ENCODE peak calls at places on chromosome 3, in ten cellular contexts. One of them, this sample, is unnamed. For H3K9me3, the result is how much of the 10 kb centered on the place peaks cover.

GRCh38 chr3:50582083-50582482 is 12.8 kb downstream of the HEMK1 start:
- DNase-seq in PC-9: no peak
- DNase-seq in colonic mucosa: no peak
- DNase-seq in MM.1S: no peak
- DNase-seq in upper lobe of right lung: no peak
- DNase-seq in WERI-Rb-1: no peak
- DNase-seq in mammary epithelial cell: no peak
- DNase-seq in psoas muscle: peak
- DNase-seq in body of pancreas: no peak
- DNase-seq in fibroblast of lung: no peak
- DNase-seq in this sample: no peak

GRCh38 chr3:126927846-126928245 is 55.1 kb upstream of the PLXNA1 start:
- DNase-seq in mammary epithelial cell: no peak
- DNase-seq in colonic mucosa: no peak
- DNase-seq in upper lobe of right lung: no peak
- DNase-seq in WERI-Rb-1: peak
- DNase-seq in MM.1S: no peak
- DNase-seq in fibroblast of lung: no peak
- DNase-seq in PC-9: no peak
- DNase-seq in psoas muscle: no peak
- DNase-seq in body of pancreas: no peak
- DNase-seq in this sample: peak

GRCh38 chr3:175065492-175065891 is 206.4 kb downstream of the NAALADL2 start:
- DNase-seq in mammary epithelial cell: no peak
- DNase-seq in fibroblast of lung: no peak
- DNase-seq in PC-9: no peak
- DNase-seq in WERI-Rb-1: no peak
- DNase-seq in colonic mucosa: no peak
- DNase-seq in body of pancreas: no peak
- DNase-seq in MM.1S: no peak
- DNase-seq in psoas muscle: no peak
- DNase-seq in upper lobe of right lung: no peak
- DNase-seq in this sample: no peak

GRCh38 chr3:128984596-128984995 is 9.3 kb downstream of the CFAP92 start:
- DNase-seq in MM.1S: no peak
- DNase-seq in PC-9: no peak
- DNase-seq in colonic mucosa: no peak
- DNase-seq in mammary epithelial cell: peak
- DNase-seq in body of pancreas: no peak
- DNase-seq in psoas muscle: no peak
- DNase-seq in fibroblast of lung: peak
- DNase-seq in WERI-Rb-1: no peak
- DNase-seq in upper lobe of right lung: no peak
- DNase-seq in this sample: no peak

GRCh38 chr3:114792159-114792918 is 354.7 kb downstream of the ZBTB20 start:
- DNase-seq in mammary epithelial cell: no peak
- DNase-seq in MM.1S: no peak
- DNase-seq in fibroblast of lung: no peak
- DNase-seq in colonic mucosa: no peak
- DNase-seq in body of pancreas: no peak
- DNase-seq in upper lobe of right lung: no peak
- DNase-seq in WERI-Rb-1: no peak
- DNase-seq in psoas muscle: no peak
- DNase-seq in PC-9: no peak
- DNase-seq in this sample: no peak

GRCh38 chr3:110248666-110249065 is 823.0 kb upstream of the NECTIN3 start:
- DNase-seq in colonic mucosa: no peak
- DNase-seq in upper lobe of right lung: no peak
- DNase-seq in body of pancreas: no peak
- DNase-seq in mammary epithelial cell: no peak
- DNase-seq in psoas muscle: no peak
- DNase-seq in MM.1S: no peak
- DNase-seq in PC-9: no peak
- DNase-seq in fibroblast of lung: peak
- DNase-seq in WERI-Rb-1: no peak
- DNase-seq in this sample: no peak

GRCh38 chr3:29478671-29479070 is 197.8 kb downstream of the RBMS3 start:
- DNase-seq in mammary epithelial cell: no peak
- DNase-seq in PC-9: no peak
- DNase-seq in MM.1S: no peak
- DNase-seq in upper lobe of right lung: no peak
- DNase-seq in body of pancreas: no peak
- DNase-seq in WERI-Rb-1: no peak
- DNase-seq in fibroblast of lung: peak
- DNase-seq in psoas muscle: no peak
- DNase-seq in colonic mucosa: no peak
- DNase-seq in this sample: no peak

GRCh38 chr3:154177406-154177805 is 56.2 kb downstream of the ARHGEF26 start:
- DNase-seq in psoas muscle: no peak
- DNase-seq in body of pancreas: no peak
- DNase-seq in MM.1S: no peak
- DNase-seq in WERI-Rb-1: no peak
- DNase-seq in mammary epithelial cell: no peak
- DNase-seq in colonic mucosa: no peak
- DNase-seq in upper lobe of right lung: no peak
- DNase-seq in PC-9: no peak
- DNase-seq in fibroblast of lung: no peak
- DNase-seq in this sample: no peak

GRCh38 chr3:66449411-66449931 is 51.4 kb downstream of the LRIG1 start:
- DNase-seq in WERI-Rb-1: no peak
- DNase-seq in PC-9: no peak
- DNase-seq in upper lobe of right lung: no peak
- DNase-seq in fibroblast of lung: no peak
- DNase-seq in psoas muscle: no peak
- DNase-seq in body of pancreas: no peak
- DNase-seq in colonic mucosa: no peak
- DNase-seq in MM.1S: no peak
- DNase-seq in mammary epithelial cell: no peak
- DNase-seq in this sample: no peak

GRCh38 chr3:14475601-14476000 is 64.5 kb downstream of the GRIP2 start:
- DNase-seq in body of pancreas: no peak
- DNase-seq in WERI-Rb-1: no peak
- DNase-seq in fibroblast of lung: no peak
- DNase-seq in mammary epithelial cell: no peak
- DNase-seq in upper lobe of right lung: no peak
- DNase-seq in psoas muscle: no peak
- DNase-seq in MM.1S: no peak
- DNase-seq in colonic mucosa: no peak
- DNase-seq in PC-9: no peak
- DNase-seq in this sample: no peak

GRCh38 chr3:11690863-11691833 is 47.4 kb upstream of the VGLL4 start:
- DNase-seq in PC-9: peak
- DNase-seq in fibroblast of lung: peak
- DNase-seq in MM.1S: no peak
- DNase-seq in psoas muscle: no peak
- DNase-seq in mammary epithelial cell: peak
- DNase-seq in colonic mucosa: no peak
- DNase-seq in body of pancreas: no peak
- DNase-seq in WERI-Rb-1: no peak
- DNase-seq in upper lobe of right lung: no peak
- DNase-seq in this sample: no peak

GRCh38 chr3:143040264-143040879 is 39.0 kb downstream of the U2SURP start:
- DNase-seq in mammary epithelial cell: peak
- DNase-seq in WERI-Rb-1: no peak
- DNase-seq in fibroblast of lung: peak
- DNase-seq in upper lobe of right lung: no peak
- DNase-seq in psoas muscle: no peak
- DNase-seq in body of pancreas: no peak
- DNase-seq in MM.1S: no peak
- DNase-seq in PC-9: no peak
- DNase-seq in colonic mucosa: no peak
- DNase-seq in this sample: no peak

GRCh38 chr3:73616056-73616455 is 8.7 kb downstream of the PDZRN3 start:
- DNase-seq in MM.1S: no peak
- DNase-seq in PC-9: no peak
- DNase-seq in fibroblast of lung: no peak
- DNase-seq in WERI-Rb-1: no peak
- DNase-seq in upper lobe of right lung: no peak
- DNase-seq in colonic mucosa: no peak
- DNase-seq in body of pancreas: no peak
- DNase-seq in mammary epithelial cell: no peak
- DNase-seq in psoas muscle: no peak
- DNase-seq in this sample: no peak

GRCh38 chr3:191068946-191069813 is 129.9 kb upstream of the OSTN start:
- DNase-seq in WERI-Rb-1: no peak
- DNase-seq in PC-9: no peak
- DNase-seq in fibroblast of lung: no peak
- DNase-seq in upper lobe of right lung: no peak
- DNase-seq in body of pancreas: no peak
- DNase-seq in psoas muscle: no peak
- DNase-seq in mammary epithelial cell: peak
- DNase-seq in MM.1S: no peak
- DNase-seq in colonic mucosa: no peak
- DNase-seq in this sample: no peak

GRCh38 chr3:78861156-78861555 is 906.6 kb downstream of the ROBO1 start:
- DNase-seq in PC-9: no peak
- DNase-seq in WERI-Rb-1: no peak
- DNase-seq in psoas muscle: no peak
- DNase-seq in mammary epithelial cell: no peak
- DNase-seq in fibroblast of lung: no peak
- DNase-seq in body of pancreas: no peak
- DNase-seq in colonic mucosa: no peak
- DNase-seq in upper lobe of right lung: no peak
- DNase-seq in MM.1S: no peak
- DNase-seq in this sample: no peak

GRCh38 chr3:170363471-170363994 is 6.0 kb downstream of the SKIL start:
- DNase-seq in fibroblast of lung: no peak
- DNase-seq in upper lobe of right lung: no peak
- DNase-seq in psoas muscle: no peak
- DNase-seq in MM.1S: no peak
- DNase-seq in PC-9: no peak
- DNase-seq in body of pancreas: no peak
- DNase-seq in mammary epithelial cell: no peak
- DNase-seq in colonic mucosa: no peak
- DNase-seq in WERI-Rb-1: no peak
- DNase-seq in this sample: no peak
- H3K4me3 ChIP-seq in fibroblast of lung: no peak
- H3K4me3 ChIP-seq in upper lobe of right lung: no peak
- H3K4me3 ChIP-seq in psoas muscle: peak
- H3K4me3 ChIP-seq in MM.1S: no peak
- H3K4me3 ChIP-seq in PC-9: peak
- H3K4me3 ChIP-seq in body of pancreas: no peak
- H3K4me3 ChIP-seq in mammary epithelial cell: no peak
- H3K4me3 ChIP-seq in colonic mucosa: no peak
- H3K4me3 ChIP-seq in WERI-Rb-1: no peak
- H3K4me3 ChIP-seq in this sample: no peak

GRCh38 chr3:20857636-20858035 is 671.6 kb upstream of the SGO1 start:
- DNase-seq in body of pancreas: no peak
- DNase-seq in colonic mucosa: no peak
- DNase-seq in MM.1S: no peak
- DNase-seq in upper lobe of right lung: no peak
- DNase-seq in fibroblast of lung: peak
- DNase-seq in PC-9: no peak
- DNase-seq in WERI-Rb-1: no peak
- DNase-seq in mammary epithelial cell: no peak
- DNase-seq in psoas muscle: no peak
- DNase-seq in this sample: no peak
- H3K9me3 ChIP-seq in body of pancreas: under half
- H3K9me3 ChIP-seq in colonic mucosa: under half
- H3K9me3 ChIP-seq in MM.1S: under half
- H3K9me3 ChIP-seq in upper lobe of right lung: under half
- H3K9me3 ChIP-seq in fibroblast of lung: under half
- H3K9me3 ChIP-seq in PC-9: under half
- H3K9me3 ChIP-seq in WERI-Rb-1: under half
- H3K9me3 ChIP-seq in mammary epithelial cell: under half
- H3K9me3 ChIP-seq in psoas muscle: under half
- H3K9me3 ChIP-seq in this sample: under half

GRCh38 chr3:182730675-182731042 is 62.6 kb upstream of the ATP11B start:
- DNase-seq in MM.1S: no peak
- DNase-seq in colonic mucosa: no peak
- DNase-seq in mammary epithelial cell: no peak
- DNase-seq in body of pancreas: no peak
- DNase-seq in psoas muscle: no peak
- DNase-seq in fibroblast of lung: no peak
- DNase-seq in PC-9: no peak
- DNase-seq in upper lobe of right lung: no peak
- DNase-seq in WERI-Rb-1: no peak
- DNase-seq in this sample: no peak

GRCh38 chr3:182731764-182732163 is 61.5 kb upstream of the ATP11B start:
- DNase-seq in mammary epithelial cell: no peak
- DNase-seq in colonic mucosa: no peak
- DNase-seq in psoas muscle: no peak
- DNase-seq in upper lobe of right lung: no peak
- DNase-seq in PC-9: no peak
- DNase-seq in MM.1S: no peak
- DNase-seq in body of pancreas: no peak
- DNase-seq in WERI-Rb-1: no peak
- DNase-seq in fibroblast of lung: no peak
- DNase-seq in this sample: no peak

GRCh38 chr3:182728248-182728647 is 65.1 kb upstream of the ATP11B start:
- DNase-seq in PC-9: no peak
- DNase-seq in upper lobe of right lung: no peak
- DNase-seq in mammary epithelial cell: no peak
- DNase-seq in body of pancreas: no peak
- DNase-seq in fibroblast of lung: no peak
- DNase-seq in colonic mucosa: no peak
- DNase-seq in MM.1S: no peak
- DNase-seq in WERI-Rb-1: no peak
- DNase-seq in psoas muscle: no peak
- DNase-seq in this sample: no peak

GRCh38 chr3:182732232-182733015 is 60.9 kb upstream of the ATP11B start:
- DNase-seq in body of pancreas: no peak
- DNase-seq in upper lobe of right lung: no peak
- DNase-seq in WERI-Rb-1: no peak
- DNase-seq in colonic mucosa: no peak
- DNase-seq in PC-9: no peak
- DNase-seq in mammary epithelial cell: no peak
- DNase-seq in MM.1S: no peak
- DNase-seq in fibroblast of lung: no peak
- DNase-seq in psoas muscle: no peak
- DNase-seq in this sample: no peak

GRCh38 chr3:182729903-182730674 is 63.2 kb upstream of the ATP11B start:
- DNase-seq in PC-9: no peak
- DNase-seq in fibroblast of lung: no peak
- DNase-seq in body of pancreas: no peak
- DNase-seq in MM.1S: peak
- DNase-seq in colonic mucosa: no peak
- DNase-seq in psoas muscle: no peak
- DNase-seq in mammary epithelial cell: no peak
- DNase-seq in WERI-Rb-1: no peak
- DNase-seq in upper lobe of right lung: no peak
- DNase-seq in this sample: no peak
- H3K4me3 ChIP-seq in PC-9: no peak
- H3K4me3 ChIP-seq in fibroblast of lung: no peak
- H3K4me3 ChIP-seq in body of pancreas: no peak
- H3K4me3 ChIP-seq in MM.1S: peak
- H3K4me3 ChIP-seq in colonic mucosa: no peak
- H3K4me3 ChIP-seq in psoas muscle: no peak
- H3K4me3 ChIP-seq in mammary epithelial cell: no peak
- H3K4me3 ChIP-seq in WERI-Rb-1: no peak
- H3K4me3 ChIP-seq in upper lobe of right lung: no peak
- H3K4me3 ChIP-seq in this sample: no peak

DNA sequence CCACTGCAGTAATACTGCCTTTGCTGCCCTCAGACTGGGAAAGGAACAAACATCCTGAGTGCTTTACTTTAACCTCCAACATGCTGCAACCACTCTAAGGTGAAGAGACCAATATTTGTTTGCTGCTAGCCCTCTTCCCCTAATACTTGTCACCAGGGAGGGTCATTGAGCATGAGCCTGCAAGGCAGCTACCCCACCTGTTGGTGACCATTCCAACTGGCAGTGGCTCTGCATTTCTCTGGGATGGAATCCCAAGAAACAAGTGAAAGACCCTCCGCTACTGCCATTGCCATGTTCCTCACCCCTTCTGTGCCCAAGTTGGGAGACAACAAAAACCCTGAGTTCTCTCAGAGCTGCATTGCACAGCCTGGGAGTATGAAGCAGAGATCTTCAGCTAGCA is 462.7 kb downstream of the ZBBX start:
- DNase-seq in colonic mucosa: no peak
- DNase-seq in fibroblast of lung: no peak
- DNase-seq in upper lobe of right lung: no peak
- DNase-seq in mammary epithelial cell: no peak
- DNase-seq in MM.1S: no peak
- DNase-seq in body of pancreas: no peak
- DNase-seq in psoas muscle: no peak
- DNase-seq in PC-9: no peak
- DNase-seq in WERI-Rb-1: no peak
- DNase-seq in this sample: no peak
- H3K9me3 ChIP-seq in colonic mucosa: under half
- H3K9me3 ChIP-seq in fibroblast of lung: under half
- H3K9me3 ChIP-seq in upper lobe of right lung: under half
- H3K9me3 ChIP-seq in mammary epithelial cell: under half
- H3K9me3 ChIP-seq in MM.1S: under half
- H3K9me3 ChIP-seq in body of pancreas: under half
- H3K9me3 ChIP-seq in psoas muscle: under half
- H3K9me3 ChIP-seq in PC-9: under half
- H3K9me3 ChIP-seq in WERI-Rb-1: under half
- H3K9me3 ChIP-seq in this sample: under half